ENCODE peak calls at places on chromosomes 12 and 14, in ten cellular contexts. One of them, this sample, is unnamed.

GRCh38 chr12:2395352-2395977 is 342.7 kb downstream of the CACNA1C start:
- DNase-seq in COR-L47: no peak
- DNase-seq in stimulated activated CD4-positive, alpha-beta T cell treated with anti-CD3 and anti-CD28 coated beads, TNF-alpha, amount 100 ng/mL, for 24 hours: no peak
- DNase-seq in choroid plexus epithelial cell: peak; percentile 59
- DNase-seq in lung microvascular endothelial cell: peak; percentile 61
- DNase-seq in NCI-H1436: peak; percentile 23
- DNase-seq in cardiac septum: no peak
- DNase-seq in HT-29: peak; percentile 71
- DNase-seq in brain microvascular endothelial cell: no peak
- DNase-seq in progenitor cell of endocrine pancreas: peak; percentile 78
- DNase-seq in this sample: no peak

GRCh38 chr12:54222609-54223008 is 33.8 kb upstream of the SMUG1 start:
- DNase-seq in NCI-H1436: no peak
- DNase-seq in brain microvascular endothelial cell: peak; percentile 87
- DNase-seq in HT-29: no peak
- DNase-seq in lung microvascular endothelial cell: no peak
- DNase-seq in progenitor cell of endocrine pancreas: no peak
- DNase-seq in cardiac septum: no peak
- DNase-seq in choroid plexus epithelial cell: peak; percentile 88
- DNase-seq in stimulated activated CD4-positive, alpha-beta T cell treated with anti-CD3 and anti-CD28 coated beads, TNF-alpha, amount 100 ng/mL, for 24 hours: no peak
- DNase-seq in COR-L47: no peak
- DNase-seq in this sample: no peak

GRCh38 chr12:52612431-52613290 is 5.7 kb downstream of the KRT73 start:
- DNase-seq in NCI-H1436: no peak
- DNase-seq in COR-L47: no peak
- DNase-seq in stimulated activated CD4-positive, alpha-beta T cell treated with anti-CD3 and anti-CD28 coated beads, TNF-alpha, amount 100 ng/mL, for 24 hours: no peak
- DNase-seq in brain microvascular endothelial cell: no peak
- DNase-seq in progenitor cell of endocrine pancreas: no peak
- DNase-seq in cardiac septum: peak; percentile 20
- DNase-seq in lung microvascular endothelial cell: no peak
- DNase-seq in choroid plexus epithelial cell: no peak
- DNase-seq in HT-29: no peak
- DNase-seq in this sample: no peak

GRCh38 chr12:48936379-48936979 is 11.2 kb upstream of the FKBP11 start:
- DNase-seq in stimulated activated CD4-positive, alpha-beta T cell treated with anti-CD3 and anti-CD28 coated beads, TNF-alpha, amount 100 ng/mL, for 24 hours: peak; percentile 73
- DNase-seq in lung microvascular endothelial cell: peak; percentile 77
- DNase-seq in COR-L47: peak; percentile 27
- DNase-seq in progenitor cell of endocrine pancreas: peak; percentile 79
- DNase-seq in cardiac septum: peak; percentile 79
- DNase-seq in brain microvascular endothelial cell: peak; percentile 63
- DNase-seq in NCI-H1436: peak; percentile 32
- DNase-seq in choroid plexus epithelial cell: peak; percentile 83
- DNase-seq in HT-29: peak; percentile 83
- DNase-seq in this sample: peak; percentile 4

GRCh38 chr14:32939254-32940065 is 781 bp downstream of the NPAS3 start:
- DNase-seq in progenitor cell of endocrine pancreas: peak; percentile 65
- DNase-seq in COR-L47: peak; percentile 51
- DNase-seq in choroid plexus epithelial cell: peak; percentile 79
- DNase-seq in NCI-H1436: peak; percentile 58
- DNase-seq in stimulated activated CD4-positive, alpha-beta T cell treated with anti-CD3 and anti-CD28 coated beads, TNF-alpha, amount 100 ng/mL, for 24 hours: no peak
- DNase-seq in brain microvascular endothelial cell: peak; percentile 71
- DNase-seq in cardiac septum: peak; percentile 87
- DNase-seq in HT-29: no peak
- DNase-seq in lung microvascular endothelial cell: peak; percentile 40
- DNase-seq in this sample: peak; percentile 67

GRCh38 chr14:89277229-89277628 is 139.8 kb downstream of the FOXN3 start:
- DNase-seq in cardiac septum: no peak
- DNase-seq in brain microvascular endothelial cell: no peak
- DNase-seq in stimulated activated CD4-positive, alpha-beta T cell treated with anti-CD3 and anti-CD28 coated beads, TNF-alpha, amount 100 ng/mL, for 24 hours: no peak
- DNase-seq in HT-29: no peak
- DNase-seq in COR-L47: no peak
- DNase-seq in progenitor cell of endocrine pancreas: no peak
- DNase-seq in choroid plexus epithelial cell: no peak
- DNase-seq in NCI-H1436: peak; percentile 87
- DNase-seq in lung microvascular endothelial cell: no peak
- DNase-seq in this sample: peak; percentile 92

GRCh38 chr14:105685003-105685402 is 158.6 kb downstream of the TMEM121 start:
- DNase-seq in choroid plexus epithelial cell: no peak
- DNase-seq in brain microvascular endothelial cell: no peak
- DNase-seq in progenitor cell of endocrine pancreas: no peak
- DNase-seq in NCI-H1436: no peak
- DNase-seq in stimulated activated CD4-positive, alpha-beta T cell treated with anti-CD3 and anti-CD28 coated beads, TNF-alpha, amount 100 ng/mL, for 24 hours: no peak
- DNase-seq in COR-L47: no peak
- DNase-seq in cardiac septum: no peak
- DNase-seq in HT-29: no peak
- DNase-seq in lung microvascular endothelial cell: no peak
- DNase-seq in this sample: no peak

GRCh38 chr14:75715926-75716780 is 55.1 kb downstream of the TTLL5 start:
- DNase-seq in brain microvascular endothelial cell: no peak
- DNase-seq in choroid plexus epithelial cell: peak; percentile 70
- DNase-seq in progenitor cell of endocrine pancreas: no peak
- DNase-seq in cardiac septum: no peak
- DNase-seq in HT-29: no peak
- DNase-seq in NCI-H1436: no peak
- DNase-seq in stimulated activated CD4-positive, alpha-beta T cell treated with anti-CD3 and anti-CD28 coated beads, TNF-alpha, amount 100 ng/mL, for 24 hours: no peak
- DNase-seq in COR-L47: no peak
- DNase-seq in lung microvascular endothelial cell: no peak
- DNase-seq in this sample: no peak

GRCh38 chr12:121795029-121795977 is 1.8 kb upstream of the RHOF start:
- DNase-seq in cardiac septum: peak; percentile 95
- DNase-seq in lung microvascular endothelial cell: peak; percentile 90
- DNase-seq in brain microvascular endothelial cell: peak; percentile 73
- DNase-seq in HT-29: peak; percentile 96
- DNase-seq in choroid plexus epithelial cell: peak; percentile 89
- DNase-seq in NCI-H1436: peak; percentile 63
- DNase-seq in COR-L47: peak; percentile 54
- DNase-seq in stimulated activated CD4-positive, alpha-beta T cell treated with anti-CD3 and anti-CD28 coated beads, TNF-alpha, amount 100 ng/mL, for 24 hours: peak; percentile 70
- DNase-seq in progenitor cell of endocrine pancreas: peak; percentile 87
- DNase-seq in this sample: peak; percentile 61

GRCh38 chr12:82366182-82366581 is 7.9 kb downstream of the METTL25 start:
- DNase-seq in COR-L47: no peak
- DNase-seq in cardiac septum: no peak
- DNase-seq in lung microvascular endothelial cell: no peak
- DNase-seq in stimulated activated CD4-positive, alpha-beta T cell treated with anti-CD3 and anti-CD28 coated beads, TNF-alpha, amount 100 ng/mL, for 24 hours: no peak
- DNase-seq in brain microvascular endothelial cell: peak; percentile 7
- DNase-seq in HT-29: no peak
- DNase-seq in progenitor cell of endocrine pancreas: no peak
- DNase-seq in NCI-H1436: peak; percentile 1
- DNase-seq in choroid plexus epithelial cell: peak; percentile 54
- DNase-seq in this sample: no peak

GRCh38 chr12:42574879-42575278 is 14.7 kb downstream of the PRICKLE1 start:
- DNase-seq in choroid plexus epithelial cell: no peak
- DNase-seq in stimulated activated CD4-positive, alpha-beta T cell treated with anti-CD3 and anti-CD28 coated beads, TNF-alpha, amount 100 ng/mL, for 24 hours: no peak
- DNase-seq in progenitor cell of endocrine pancreas: no peak
- DNase-seq in lung microvascular endothelial cell: no peak
- DNase-seq in NCI-H1436: peak; percentile 8
- DNase-seq in HT-29: no peak
- DNase-seq in cardiac septum: no peak
- DNase-seq in COR-L47: no peak
- DNase-seq in brain microvascular endothelial cell: no peak
- DNase-seq in this sample: peak; percentile 25

GRCh38 chr12:76554411-76555225 is 5.0 kb downstream of the OSBPL8 start:
- DNase-seq in progenitor cell of endocrine pancreas: no peak
- DNase-seq in cardiac septum: no peak
- DNase-seq in brain microvascular endothelial cell: no peak
- DNase-seq in lung microvascular endothelial cell: no peak
- DNase-seq in NCI-H1436: no peak
- DNase-seq in choroid plexus epithelial cell: no peak
- DNase-seq in stimulated activated CD4-positive, alpha-beta T cell treated with anti-CD3 and anti-CD28 coated beads, TNF-alpha, amount 100 ng/mL, for 24 hours: no peak
- DNase-seq in COR-L47: no peak
- DNase-seq in HT-29: no peak
- DNase-seq in this sample: no peak

GRCh38 chr12:95057431-95057830 is 16.0 kb downstream of the NR2C1 start:
- DNase-seq in lung microvascular endothelial cell: no peak
- DNase-seq in progenitor cell of endocrine pancreas: no peak
- DNase-seq in COR-L47: no peak
- DNase-seq in HT-29: no peak
- DNase-seq in brain microvascular endothelial cell: no peak
- DNase-seq in choroid plexus epithelial cell: no peak
- DNase-seq in NCI-H1436: no peak
- DNase-seq in stimulated activated CD4-positive, alpha-beta T cell treated with anti-CD3 and anti-CD28 coated beads, TNF-alpha, amount 100 ng/mL, for 24 hours: no peak
- DNase-seq in cardiac septum: no peak
- DNase-seq in this sample: no peak

GRCh38 chr12:9648701-9649531 is 20.6 kb upstream of the CLEC2D start:
- DNase-seq in NCI-H1436: no peak
- DNase-seq in stimulated activated CD4-positive, alpha-beta T cell treated with anti-CD3 and anti-CD28 coated beads, TNF-alpha, amount 100 ng/mL, for 24 hours: no peak
- DNase-seq in COR-L47: no peak
- DNase-seq in progenitor cell of endocrine pancreas: no peak
- DNase-seq in choroid plexus epithelial cell: peak; percentile 36
- DNase-seq in brain microvascular endothelial cell: no peak
- DNase-seq in HT-29: no peak
- DNase-seq in cardiac septum: no peak
- DNase-seq in lung microvascular endothelial cell: peak; percentile 31
- DNase-seq in this sample: no peak

GRCh38 chr12:124326899-124327298 is 32.0 kb downstream of the RFLNA start:
- DNase-seq in progenitor cell of endocrine pancreas: no peak
- DNase-seq in brain microvascular endothelial cell: no peak
- DNase-seq in lung microvascular endothelial cell: no peak
- DNase-seq in NCI-H1436: no peak
- DNase-seq in cardiac septum: no peak
- DNase-seq in COR-L47: no peak
- DNase-seq in HT-29: no peak
- DNase-seq in stimulated activated CD4-positive, alpha-beta T cell treated with anti-CD3 and anti-CD28 coated beads, TNF-alpha, amount 100 ng/mL, for 24 hours: no peak
- DNase-seq in choroid plexus epithelial cell: no peak
- DNase-seq in this sample: no peak

GRCh38 chr14:81137316-81137715 is 83.4 kb downstream of the GTF2A1 start:
- DNase-seq in progenitor cell of endocrine pancreas: no peak
- DNase-seq in COR-L47: no peak
- DNase-seq in choroid plexus epithelial cell: peak; percentile 4
- DNase-seq in cardiac septum: no peak
- DNase-seq in lung microvascular endothelial cell: no peak
- DNase-seq in brain microvascular endothelial cell: peak; percentile 64
- DNase-seq in HT-29: no peak
- DNase-seq in stimulated activated CD4-positive, alpha-beta T cell treated with anti-CD3 and anti-CD28 coated beads, TNF-alpha, amount 100 ng/mL, for 24 hours: no peak
- DNase-seq in NCI-H1436: no peak
- DNase-seq in this sample: no peak

GRCh38 chr14:49497725-49498348 is 88.3 kb downstream of the RPS29 start:
- DNase-seq in HT-29: peak; percentile 65
- DNase-seq in brain microvascular endothelial cell: peak; percentile 65
- DNase-seq in choroid plexus epithelial cell: peak; percentile 87
- DNase-seq in COR-L47: peak; percentile 44
- DNase-seq in progenitor cell of endocrine pancreas: no peak
- DNase-seq in NCI-H1436: peak; percentile 52
- DNase-seq in stimulated activated CD4-positive, alpha-beta T cell treated with anti-CD3 and anti-CD28 coated beads, TNF-alpha, amount 100 ng/mL, for 24 hours: peak; percentile 1
- DNase-seq in lung microvascular endothelial cell: peak; percentile 81
- DNase-seq in cardiac septum: no peak
- DNase-seq in this sample: peak; percentile 74

GRCh38 chr12:132500856-132501180 is 10.9 kb downstream of the FBRSL1 start:
- DNase-seq in lung microvascular endothelial cell: no peak
- DNase-seq in NCI-H1436: no peak
- DNase-seq in COR-L47: no peak
- DNase-seq in cardiac septum: no peak
- DNase-seq in brain microvascular endothelial cell: no peak
- DNase-seq in progenitor cell of endocrine pancreas: no peak
- DNase-seq in stimulated activated CD4-positive, alpha-beta T cell treated with anti-CD3 and anti-CD28 coated beads, TNF-alpha, amount 100 ng/mL, for 24 hours: no peak
- DNase-seq in choroid plexus epithelial cell: no peak
- DNase-seq in HT-29: no peak
- DNase-seq in this sample: no peak

GRCh38 chr14:59451849-59452248 is 13.3 kb downstream of the GPR135 start:
- DNase-seq in progenitor cell of endocrine pancreas: no peak
- DNase-seq in NCI-H1436: no peak
- DNase-seq in HT-29: no peak
- DNase-seq in brain microvascular endothelial cell: no peak
- DNase-seq in cardiac septum: no peak
- DNase-seq in lung microvascular endothelial cell: no peak
- DNase-seq in COR-L47: no peak
- DNase-seq in stimulated activated CD4-positive, alpha-beta T cell treated with anti-CD3 and anti-CD28 coated beads, TNF-alpha, amount 100 ng/mL, for 24 hours: no peak
- DNase-seq in choroid plexus epithelial cell: no peak
- DNase-seq in this sample: no peak

GRCh38 chr14:79279645-79280399 is 931.5 kb downstream of the DIO2 start:
- DNase-seq in stimulated activated CD4-positive, alpha-beta T cell treated with anti-CD3 and anti-CD28 coated beads, TNF-alpha, amount 100 ng/mL, for 24 hours: no peak
- DNase-seq in lung microvascular endothelial cell: no peak
- DNase-seq in progenitor cell of endocrine pancreas: no peak
- DNase-seq in choroid plexus epithelial cell: no peak
- DNase-seq in brain microvascular endothelial cell: peak; percentile 8
- DNase-seq in cardiac septum: no peak
- DNase-seq in COR-L47: peak; percentile 38
- DNase-seq in HT-29: no peak
- DNase-seq in NCI-H1436: no peak
- DNase-seq in this sample: peak; percentile 45

GRCh38 chr12:68614105-68614679 is 3.5 kb downstream of the RAP1B start:
- DNase-seq in cardiac septum: no peak
- DNase-seq in COR-L47: no peak
- DNase-seq in brain microvascular endothelial cell: no peak
- DNase-seq in NCI-H1436: no peak
- DNase-seq in HT-29: no peak
- DNase-seq in progenitor cell of endocrine pancreas: no peak
- DNase-seq in stimulated activated CD4-positive, alpha-beta T cell treated with anti-CD3 and anti-CD28 coated beads, TNF-alpha, amount 100 ng/mL, for 24 hours: no peak
- DNase-seq in lung microvascular endothelial cell: no peak
- DNase-seq in choroid plexus epithelial cell: no peak
- DNase-seq in this sample: no peak

This sample was measured in NCI-H2107.